ENCODE peak calls at places on chromosomes 7 and 10, in five cellular contexts. One of them, this sample, is unnamed.

GRCh38 chr10:72068901-72069446 is 19.4 kb downstream of the SPOCK2 start:
- DNase-seq in transverse colon: no peak
- DNase-seq in HFF-Myc: no peak
- DNase-seq in progenitor cell of endocrine pancreas: no peak
- DNase-seq in GM06990: no peak
- DNase-seq in this sample: no peak

GRCh38 chr10:113303747-113304146 is 249.1 kb upstream of the HABP2 start:
- DNase-seq in transverse colon: no peak
- DNase-seq in HFF-Myc: no peak
- DNase-seq in progenitor cell of endocrine pancreas: no peak
- DNase-seq in GM06990: no peak
- DNase-seq in this sample: no peak

GRCh38 chr10:44835300-44835699 is 75.8 kb upstream of the TMEM72 start:
- DNase-seq in transverse colon: no peak
- DNase-seq in HFF-Myc: no peak
- DNase-seq in progenitor cell of endocrine pancreas: no peak
- DNase-seq in GM06990: no peak
- DNase-seq in this sample: no peak

GRCh38 chr7:130409722-130410072 is 29.4 kb downstream of the CPA1 start:
- DNase-seq in transverse colon: no peak
- DNase-seq in HFF-Myc: no peak
- DNase-seq in progenitor cell of endocrine pancreas: no peak
- DNase-seq in GM06990: no peak
- DNase-seq in this sample: no peak

GRCh38 chr7:8605227-8605626 is 171.8 kb downstream of the NXPH1 start:
- DNase-seq in transverse colon: no peak
- DNase-seq in HFF-Myc: no peak
- DNase-seq in progenitor cell of endocrine pancreas: no peak
- DNase-seq in GM06990: no peak
- DNase-seq in this sample: no peak

GRCh38 chr10:104556831-104557230 is 84.3 kb upstream of the SORCS3 start:
- DNase-seq in transverse colon: no peak
- DNase-seq in HFF-Myc: no peak
- DNase-seq in progenitor cell of endocrine pancreas: no peak
- DNase-seq in GM06990: no peak
- DNase-seq in this sample: no peak

GRCh38 chr10:130300608-130301025 is 164.4 kb downstream of the GLRX3 start:
- DNase-seq in transverse colon: no peak
- DNase-seq in HFF-Myc: no peak
- DNase-seq in progenitor cell of endocrine pancreas: no peak
- DNase-seq in GM06990: no peak
- DNase-seq in this sample: peak; percentile 83

GRCh38 chr10:80266513-80266863 is 23.0 kb downstream of the MAT1A start:
- DNase-seq in transverse colon: no peak
- DNase-seq in HFF-Myc: no peak
- DNase-seq in progenitor cell of endocrine pancreas: no peak
- DNase-seq in GM06990: no peak
- DNase-seq in this sample: no peak

GRCh38 chr10:91944880-91945630 is 21.5 kb downstream of the BTAF1 start:
- DNase-seq in transverse colon: no peak
- DNase-seq in HFF-Myc: no peak
- DNase-seq in progenitor cell of endocrine pancreas: no peak
- DNase-seq in GM06990: peak; percentile 39
- DNase-seq in this sample: no peak

GRCh38 chr7:155646669-155647068 is 2.2 kb downstream of the RBM33 start:
- DNase-seq in transverse colon: no peak
- DNase-seq in HFF-Myc: no peak
- DNase-seq in progenitor cell of endocrine pancreas: no peak
- DNase-seq in GM06990: no peak
- DNase-seq in this sample: no peak

GRCh38 chr7:148340438-148340837 is 250.1 kb upstream of the C7orf33 start:
- DNase-seq in transverse colon: no peak
- DNase-seq in HFF-Myc: no peak
- DNase-seq in progenitor cell of endocrine pancreas: no peak
- DNase-seq in GM06990: no peak
- DNase-seq in this sample: no peak

GRCh38 chr7:17236603-17237002 is 61.8 kb upstream of the AHR start:
- DNase-seq in transverse colon: no peak
- DNase-seq in HFF-Myc: no peak
- DNase-seq in progenitor cell of endocrine pancreas: no peak
- DNase-seq in GM06990: no peak
- DNase-seq in this sample: no peak

GRCh38 chr10:79231908-79232307 is 115.4 kb upstream of the PPIF start:
- DNase-seq in transverse colon: no peak
- DNase-seq in HFF-Myc: no peak
- DNase-seq in progenitor cell of endocrine pancreas: no peak
- DNase-seq in GM06990: no peak
- DNase-seq in this sample: no peak

GRCh38 chr10:79230563-79231249 is 116.6 kb upstream of the PPIF start:
- DNase-seq in transverse colon: no peak
- DNase-seq in HFF-Myc: no peak
- DNase-seq in progenitor cell of endocrine pancreas: no peak
- DNase-seq in GM06990: no peak
- DNase-seq in this sample: no peak

GRCh38 chr10:79226391-79227245 is 120.7 kb upstream of the PPIF start:
- DNase-seq in transverse colon: no peak
- DNase-seq in HFF-Myc: no peak
- DNase-seq in progenitor cell of endocrine pancreas: no peak
- DNase-seq in GM06990: no peak
- DNase-seq in this sample: no peak

GRCh38 chr10:79229830-79230562 is 117.3 kb upstream of the PPIF start:
- DNase-seq in transverse colon: no peak
- DNase-seq in HFF-Myc: no peak
- DNase-seq in progenitor cell of endocrine pancreas: no peak
- DNase-seq in GM06990: no peak
- DNase-seq in this sample: no peak

DNA sequence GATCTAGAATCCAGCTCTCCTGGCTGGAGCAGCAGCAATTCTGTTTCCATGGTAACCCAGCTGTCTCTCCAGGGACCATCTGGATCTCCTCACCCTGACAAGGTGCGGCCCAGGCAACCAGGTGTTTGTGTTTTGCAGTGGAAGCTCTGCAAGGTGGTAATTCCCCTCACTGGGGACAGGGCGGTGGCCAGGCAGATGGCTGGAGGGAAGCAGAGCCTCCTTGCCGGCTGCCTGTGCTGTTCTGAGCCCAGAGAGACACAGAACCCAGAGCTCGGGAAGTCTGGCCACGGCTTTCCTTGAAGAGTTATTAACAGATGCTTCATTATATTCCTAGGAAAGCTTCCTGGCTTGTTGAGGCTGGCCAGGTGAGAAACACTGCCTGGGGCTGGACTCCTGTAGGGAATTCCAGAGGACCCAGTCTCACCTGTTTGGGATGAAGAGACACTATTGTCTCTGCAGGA is 118.2 kb upstream of the PPIF start:
- DNase-seq in transverse colon: no peak
- DNase-seq in HFF-Myc: no peak
- DNase-seq in progenitor cell of endocrine pancreas: no peak
- DNase-seq in GM06990: no peak
- DNase-seq in this sample: no peak
- TF ChIP-seq CTCF in transverse colon: no peak
- TF ChIP-seq CTCF in HFF-Myc: no peak
- TF ChIP-seq CTCF in progenitor cell of endocrine pancreas: no peak
- TF ChIP-seq CTCF in GM06990: no peak
- TF ChIP-seq CTCF in this sample: no peak

GRCh38 chr7:133429371-133429770 is 176.5 kb downstream of the EXOC4 start:
- DNase-seq in transverse colon: no peak
- DNase-seq in HFF-Myc: no peak
- DNase-seq in progenitor cell of endocrine pancreas: no peak
- DNase-seq in GM06990: no peak
- DNase-seq in this sample: no peak
- TF ChIP-seq CTCF in transverse colon: no peak
- TF ChIP-seq CTCF in HFF-Myc: no peak
- TF ChIP-seq CTCF in progenitor cell of endocrine pancreas: no peak
- TF ChIP-seq CTCF in GM06990: no peak
- TF ChIP-seq CTCF in this sample: no peak

GRCh38 chr7:112487457-112487856 is 6.7 kb downstream of the LSMEM1 start:
- DNase-seq in transverse colon: no peak
- DNase-seq in HFF-Myc: no peak
- DNase-seq in progenitor cell of endocrine pancreas: no peak
- DNase-seq in GM06990: no peak
- DNase-seq in this sample: no peak
- TF ChIP-seq CTCF in transverse colon: no peak
- TF ChIP-seq CTCF in HFF-Myc: no peak
- TF ChIP-seq CTCF in progenitor cell of endocrine pancreas: no peak
- TF ChIP-seq CTCF in GM06990: no peak
- TF ChIP-seq CTCF in this sample: no peak

GRCh38 chr10:17098012-17098411 is 31.6 kb downstream of the CUBN start:
- DNase-seq in transverse colon: no peak
- DNase-seq in HFF-Myc: no peak
- DNase-seq in progenitor cell of endocrine pancreas: no peak
- DNase-seq in GM06990: no peak
- DNase-seq in this sample: no peak

GRCh38 chr10:17092216-17092944 is 37.2 kb downstream of the CUBN start:
- DNase-seq in transverse colon: no peak
- DNase-seq in HFF-Myc: no peak
- DNase-seq in progenitor cell of endocrine pancreas: no peak
- DNase-seq in GM06990: no peak
- DNase-seq in this sample: no peak

GRCh38 chr10:17094844-17095243 is 34.8 kb downstream of the CUBN start:
- DNase-seq in transverse colon: no peak
- DNase-seq in HFF-Myc: no peak
- DNase-seq in progenitor cell of endocrine pancreas: no peak
- DNase-seq in GM06990: no peak
- DNase-seq in this sample: no peak

GRCh38 chr10:17088118-17088806 is 41.3 kb downstream of the CUBN start:
- DNase-seq in transverse colon: no peak
- DNase-seq in HFF-Myc: no peak
- DNase-seq in progenitor cell of endocrine pancreas: no peak
- DNase-seq in GM06990: no peak
- DNase-seq in this sample: no peak

DNA sequence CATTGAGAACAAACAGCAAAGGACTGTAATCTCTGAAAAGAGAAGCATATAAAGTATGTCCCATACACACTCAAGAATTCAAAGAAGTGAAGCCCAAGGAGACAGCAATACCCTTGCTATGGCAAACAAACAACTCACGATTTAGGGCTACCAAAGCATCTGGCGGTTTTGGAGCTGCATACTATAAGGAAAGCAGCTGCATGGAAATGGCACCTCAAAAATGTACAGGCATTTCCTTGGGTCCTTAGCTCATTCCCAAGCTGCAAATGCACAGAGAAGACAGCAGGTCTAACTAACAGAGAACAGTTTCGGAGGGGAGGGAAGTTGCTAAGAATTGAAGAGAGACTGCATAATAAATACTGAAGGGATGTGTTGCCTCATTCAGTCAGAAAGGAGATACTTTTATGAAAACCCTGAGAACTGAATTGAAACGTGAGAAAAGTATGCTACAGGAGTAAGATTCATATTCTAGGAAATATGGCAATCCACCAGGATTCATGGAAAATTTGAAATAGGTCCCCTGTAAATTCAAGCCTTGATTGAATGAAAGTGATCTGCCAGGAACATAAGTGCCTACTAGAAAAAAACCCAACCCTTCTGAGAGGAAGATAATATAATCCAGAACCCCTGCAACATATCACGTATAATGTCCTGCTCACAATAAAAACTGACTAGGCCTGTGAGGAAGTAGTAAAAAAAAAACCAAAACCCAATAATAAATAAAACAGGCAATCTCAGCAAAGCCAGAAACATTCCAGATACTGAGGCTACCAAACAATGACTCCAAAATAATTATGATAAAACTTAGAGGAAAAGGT is 36.4 kb downstream of the CUBN start:
- DNase-seq in transverse colon: no peak
- DNase-seq in HFF-Myc: no peak
- DNase-seq in progenitor cell of endocrine pancreas: no peak
- DNase-seq in GM06990: no peak
- DNase-seq in this sample: no peak
- TF ChIP-seq CTCF in transverse colon: no peak
- TF ChIP-seq CTCF in HFF-Myc: no peak
- TF ChIP-seq CTCF in progenitor cell of endocrine pancreas: no peak
- TF ChIP-seq CTCF in GM06990: no peak
- TF ChIP-seq CTCF in this sample: no peak

DNA sequence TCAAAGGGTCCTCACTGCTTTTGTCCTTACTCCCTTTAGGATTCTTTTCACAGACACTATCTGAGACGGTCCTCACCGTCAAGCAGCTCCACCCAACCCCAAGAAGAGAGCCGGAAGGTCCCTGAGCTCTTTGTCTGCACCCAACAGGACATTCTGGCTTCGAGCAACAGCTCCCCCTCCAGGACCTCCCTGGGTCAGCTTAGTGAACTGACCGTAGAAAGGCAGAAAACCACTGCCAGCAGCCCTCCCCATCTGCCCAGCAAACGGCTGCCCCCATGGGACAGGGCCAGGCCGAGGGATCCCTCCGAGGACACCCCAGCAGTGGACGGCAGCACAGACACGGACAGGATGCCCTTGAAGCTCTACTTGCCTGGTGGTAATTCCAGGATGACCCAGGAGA is 19.9 kb downstream of the MINDY4 start:
- DNase-seq in transverse colon: no peak
- DNase-seq in HFF-Myc: no peak
- DNase-seq in progenitor cell of endocrine pancreas: no peak
- DNase-seq in GM06990: no peak
- DNase-seq in this sample: no peak
- TF ChIP-seq CTCF in transverse colon: no peak
- TF ChIP-seq CTCF in HFF-Myc: no peak
- TF ChIP-seq CTCF in progenitor cell of endocrine pancreas: no peak
- TF ChIP-seq CTCF in GM06990: no peak
- TF ChIP-seq CTCF in this sample: no peak

This sample was measured in osteocyte.